ENCODE peak calls at places on chromosomes 12 and 14, in seven cellular contexts. X is frontal cortex, G is WTC11, Y is upper lobe of right lung, W is Calu3, A is NCI-H1092, L is H9. M is an unnamed sample.
A peak's percentile ranks its signal among the peaks of the same experiment; 100 is the strongest.

GRCh38 chr12:107325075-107325474 is 231.7 kb upstream of the CRY1 start:
- DNase-seq in X (no peak), G (no peak), Y (no peak), W (no peak), A (no peak), L (no peak), M (no peak)

GRCh38 chr12:40254455-40255085 is 29.8 kb downstream of the LRRK2 start:
- DNase-seq in X (no peak), G (no peak), Y (no peak), W (no peak), A (no peak), L (no peak), M (no peak)

GRCh38 chr12:128994869-128995268 is 141.6 kb downstream of the GLT1D1 start:
- DNase-seq in X (no peak), G (no peak), Y (no peak), W (no peak), A (peak; percentile 61), L (no peak), M (no peak)

GRCh38 chr14:40336846-40337245 is 904.6 kb upstream of the FBXO33 start:
- DNase-seq in X (no peak), G (no peak), Y (no peak), W (no peak), A (no peak), L (no peak), M (no peak)

GRCh38 chr12:117080707-117081141 is 18.5 kb downstream of the TESC start:
- DNase-seq in X (no peak), G (no peak), Y (no peak), W (no peak), A (no peak), L (no peak), M (no peak)

GRCh38 chr12:122437656-122438121 is 15.2 kb upstream of the CLIP1 start:
- DNase-seq in X (no peak), G (no peak), Y (peak; percentile 65), W (no peak), A (no peak), L (no peak), M (no peak)

GRCh38 chr14:32662234-32662633 is 276.4 kb upstream of the NPAS3 start:
- DNase-seq in X (no peak), G (no peak), Y (no peak), W (no peak), A (no peak), L (no peak), M (no peak)

GRCh38 chr14:103204852-103205540 is 81.7 kb downstream of the TNFAIP2 start:
- DNase-seq in X (no peak), G (no peak), Y (peak; percentile 3), W (no peak), A (no peak), L (no peak), M (peak; percentile 60)

GRCh38 chr14:51554339-51554920 is 97.3 kb upstream of the FRMD6 start:
- DNase-seq in X (no peak), G (no peak), Y (no peak), W (no peak), A (no peak), L (no peak), M (peak; percentile 87)

GRCh38 chr12:71027835-71028234 is 107.3 kb upstream of the PTPRR start:
- DNase-seq in X (no peak), G (no peak), Y (no peak), W (no peak), A (no peak), L (no peak), M (no peak)

GRCh38 chr12:68964013-68964412 is 31.0 kb upstream of the CPM start:
- DNase-seq in X (no peak), G (no peak), Y (no peak), W (no peak), A (no peak), L (no peak), M (no peak)

GRCh38 chr12:22410497-22410896 is 76.0 kb upstream of the ST8SIA1 start:
- DNase-seq in X (no peak), G (no peak), Y (no peak), W (peak; percentile 11), A (no peak), L (no peak), M (peak; percentile 2)

GRCh38 chr12:2385529-2385928 is 332.7 kb downstream of the CACNA1C start:
- DNase-seq in X (no peak), G (no peak), Y (no peak), W (no peak), A (no peak), L (no peak), M (no peak)

GRCh38 chr12:2358986-2359658 is 306.3 kb downstream of the CACNA1C start:
- DNase-seq in X (no peak), G (no peak), Y (no peak), W (no peak), A (no peak), L (no peak), M (no peak)

GRCh38 chr12:116633515-116633914 is 74.3 kb downstream of the MAP1LC3B2 start:
- DNase-seq in X (no peak), G (no peak), Y (no peak), W (no peak), A (no peak), L (no peak), M (no peak)

M was measured in mesendoderm.